ENCODE peak calls at places on chromosomes 1 and 21, in seven cellular contexts. One of them, this sample, is unnamed.

GRCh38 chr1:170568197-170568596 is 36.2 kb downstream of the GORAB start:
- DNase-seq in stomach: no peak
- DNase-seq in ovary: no peak
- DNase-seq in A549: no peak
- DNase-seq in sigmoid colon: no peak
- DNase-seq in GM12878: no peak
- DNase-seq in transverse colon: no peak
- DNase-seq in this sample: no peak

GRCh38 chr1:58597076-58597475 is 20.0 kb upstream of the TACSTD2 start:
- DNase-seq in sigmoid colon: no peak
- DNase-seq in stomach: no peak
- DNase-seq in transverse colon: no peak
- DNase-seq in ovary: no peak
- DNase-seq in GM12878: no peak
- DNase-seq in A549: no peak
- DNase-seq in this sample: no peak

GRCh38 chr1:115466433-115466832 is 128.4 kb upstream of the NGF start:
- DNase-seq in transverse colon: no peak
- DNase-seq in ovary: no peak
- DNase-seq in GM12878: no peak
- DNase-seq in stomach: no peak
- DNase-seq in A549: no peak
- DNase-seq in sigmoid colon: no peak
- DNase-seq in this sample: no peak

GRCh38 chr21:32826317-32827167 is 55.0 kb upstream of the PAXBP1 start:
- DNase-seq in sigmoid colon: no peak
- DNase-seq in transverse colon: peak
- DNase-seq in GM12878: peak
- DNase-seq in ovary: peak
- DNase-seq in stomach: no peak
- DNase-seq in A549: peak
- DNase-seq in this sample: peak

GRCh38 chr1:246447501-246447900 is 59.6 kb downstream of the SMYD3 start:
- DNase-seq in sigmoid colon: no peak
- DNase-seq in transverse colon: no peak
- DNase-seq in stomach: no peak
- DNase-seq in A549: no peak
- DNase-seq in GM12878: no peak
- DNase-seq in ovary: no peak
- DNase-seq in this sample: no peak

GRCh38 chr21:33977721-33978369 is 62.2 kb upstream of the ATP5PO start:
- DNase-seq in ovary: no peak
- DNase-seq in transverse colon: no peak
- DNase-seq in stomach: no peak
- DNase-seq in sigmoid colon: no peak
- DNase-seq in A549: no peak
- DNase-seq in GM12878: no peak
- DNase-seq in this sample: no peak

GRCh38 chr1:175857756-175858155 is 114.4 kb upstream of the TNR start:
- DNase-seq in transverse colon: no peak
- DNase-seq in sigmoid colon: no peak
- DNase-seq in stomach: no peak
- DNase-seq in A549: no peak
- DNase-seq in GM12878: no peak
- DNase-seq in ovary: no peak
- DNase-seq in this sample: no peak

GRCh38 chr1:161198206-161198876 is 513 bp downstream of the ADAMTS4 start:
- DNase-seq in stomach: no peak
- DNase-seq in sigmoid colon: peak
- DNase-seq in transverse colon: no peak
- DNase-seq in GM12878: no peak
- DNase-seq in A549: no peak
- DNase-seq in ovary: peak
- DNase-seq in this sample: no peak

GRCh38 chr1:21626921-21627339 is 42.2 kb downstream of the RAP1GAP start:
- DNase-seq in A549: no peak
- DNase-seq in ovary: no peak
- DNase-seq in transverse colon: no peak
- DNase-seq in stomach: peak
- DNase-seq in sigmoid colon: no peak
- DNase-seq in GM12878: no peak
- DNase-seq in this sample: no peak

GRCh38 chr1:222634180-222635013 is 16.5 kb downstream of the MIA3 start:
- DNase-seq in sigmoid colon: peak
- DNase-seq in transverse colon: peak
- DNase-seq in stomach: peak
- DNase-seq in GM12878: no peak
- DNase-seq in ovary: peak
- DNase-seq in A549: peak
- DNase-seq in this sample: peak

GRCh38 chr1:40630488-40631223 is 34.8 kb downstream of the RIMS3 start:
- DNase-seq in transverse colon: no peak
- DNase-seq in sigmoid colon: no peak
- DNase-seq in GM12878: no peak
- DNase-seq in stomach: peak
- DNase-seq in A549: peak
- DNase-seq in ovary: no peak
- DNase-seq in this sample: no peak

GRCh38 chr1:7410156-7410555 is 360.9 kb upstream of the VAMP3 start:
- DNase-seq in transverse colon: no peak
- DNase-seq in A549: no peak
- DNase-seq in stomach: no peak
- DNase-seq in ovary: peak
- DNase-seq in sigmoid colon: peak
- DNase-seq in GM12878: no peak
- DNase-seq in this sample: no peak

GRCh38 chr1:8663915-8664331 is 153.5 kb downstream of the RERE start:
- DNase-seq in ovary: no peak
- DNase-seq in A549: no peak
- DNase-seq in GM12878: no peak
- DNase-seq in transverse colon: peak
- DNase-seq in stomach: peak
- DNase-seq in sigmoid colon: peak
- DNase-seq in this sample: peak

GRCh38 chr1:43273708-43274107 is 3.9 kb downstream of the TMEM125 start:
- DNase-seq in sigmoid colon: peak
- DNase-seq in transverse colon: no peak
- DNase-seq in ovary: no peak
- DNase-seq in A549: no peak
- DNase-seq in GM12878: no peak
- DNase-seq in stomach: peak
- DNase-seq in this sample: no peak

GRCh38 chr1:83856381-83856780 is 142.6 kb downstream of the TTLL7 start:
- DNase-seq in GM12878: no peak
- DNase-seq in stomach: no peak
- DNase-seq in ovary: no peak
- DNase-seq in A549: no peak
- DNase-seq in sigmoid colon: no peak
- DNase-seq in transverse colon: no peak
- DNase-seq in this sample: no peak

GRCh38 chr1:83857108-83857507 is 141.8 kb downstream of the TTLL7 start:
- DNase-seq in ovary: no peak
- DNase-seq in A549: peak
- DNase-seq in stomach: no peak
- DNase-seq in GM12878: no peak
- DNase-seq in sigmoid colon: no peak
- DNase-seq in transverse colon: no peak
- DNase-seq in this sample: no peak

GRCh38 chr1:83857705-83858104 is 141.2 kb downstream of the TTLL7 start:
- DNase-seq in ovary: no peak
- DNase-seq in transverse colon: no peak
- DNase-seq in GM12878: no peak
- DNase-seq in A549: no peak
- DNase-seq in stomach: no peak
- DNase-seq in sigmoid colon: no peak
- DNase-seq in this sample: no peak

GRCh38 chr1:83860506-83861221 is 138.3 kb downstream of the TTLL7 start:
- DNase-seq in stomach: peak
- DNase-seq in GM12878: no peak
- DNase-seq in ovary: peak
- DNase-seq in transverse colon: peak
- DNase-seq in sigmoid colon: peak
- DNase-seq in A549: peak
- DNase-seq in this sample: peak
- TF ChIP-seq POLR2A in stomach: no peak
- TF ChIP-seq POLR2A in GM12878: no peak
- TF ChIP-seq POLR2A in ovary: no peak
- TF ChIP-seq POLR2A in transverse colon: no peak
- TF ChIP-seq POLR2A in sigmoid colon: no peak
- TF ChIP-seq POLR2A in A549: no peak
- TF ChIP-seq POLR2A in this sample: no peak

GRCh38 chr1:62054188-62054587 is 140.5 kb upstream of the L1TD1 start:
- DNase-seq in GM12878: no peak
- DNase-seq in stomach: no peak
- DNase-seq in transverse colon: no peak
- DNase-seq in sigmoid colon: no peak
- DNase-seq in ovary: no peak
- DNase-seq in A549: no peak
- DNase-seq in this sample: no peak

GRCh38 chr1:62057631-62058290 is 136.9 kb upstream of the L1TD1 start:
- DNase-seq in transverse colon: no peak
- DNase-seq in ovary: no peak
- DNase-seq in A549: no peak
- DNase-seq in GM12878: no peak
- DNase-seq in sigmoid colon: no peak
- DNase-seq in stomach: no peak
- DNase-seq in this sample: no peak

GRCh38 chr1:62062087-62062486 is 132.6 kb upstream of the L1TD1 start:
- DNase-seq in GM12878: no peak
- DNase-seq in transverse colon: no peak
- DNase-seq in stomach: no peak
- DNase-seq in ovary: no peak
- DNase-seq in sigmoid colon: no peak
- DNase-seq in A549: no peak
- DNase-seq in this sample: no peak

GRCh38 chr1:62057230-62057629 is 137.4 kb upstream of the L1TD1 start:
- DNase-seq in GM12878: no peak
- DNase-seq in ovary: no peak
- DNase-seq in stomach: no peak
- DNase-seq in transverse colon: no peak
- DNase-seq in A549: no peak
- DNase-seq in sigmoid colon: no peak
- DNase-seq in this sample: no peak

GRCh38 chr1:62058951-62059350 is 135.7 kb upstream of the L1TD1 start:
- DNase-seq in A549: no peak
- DNase-seq in stomach: no peak
- DNase-seq in sigmoid colon: no peak
- DNase-seq in ovary: no peak
- DNase-seq in GM12878: no peak
- DNase-seq in transverse colon: no peak
- DNase-seq in this sample: no peak
- H3K27ac ChIP-seq in A549: no peak
- H3K27ac ChIP-seq in stomach: no peak
- H3K27ac ChIP-seq in sigmoid colon: no peak
- H3K27ac ChIP-seq in ovary: no peak
- H3K27ac ChIP-seq in GM12878: no peak
- H3K27ac ChIP-seq in transverse colon: no peak
- H3K27ac ChIP-seq in this sample: no peak

DNA sequence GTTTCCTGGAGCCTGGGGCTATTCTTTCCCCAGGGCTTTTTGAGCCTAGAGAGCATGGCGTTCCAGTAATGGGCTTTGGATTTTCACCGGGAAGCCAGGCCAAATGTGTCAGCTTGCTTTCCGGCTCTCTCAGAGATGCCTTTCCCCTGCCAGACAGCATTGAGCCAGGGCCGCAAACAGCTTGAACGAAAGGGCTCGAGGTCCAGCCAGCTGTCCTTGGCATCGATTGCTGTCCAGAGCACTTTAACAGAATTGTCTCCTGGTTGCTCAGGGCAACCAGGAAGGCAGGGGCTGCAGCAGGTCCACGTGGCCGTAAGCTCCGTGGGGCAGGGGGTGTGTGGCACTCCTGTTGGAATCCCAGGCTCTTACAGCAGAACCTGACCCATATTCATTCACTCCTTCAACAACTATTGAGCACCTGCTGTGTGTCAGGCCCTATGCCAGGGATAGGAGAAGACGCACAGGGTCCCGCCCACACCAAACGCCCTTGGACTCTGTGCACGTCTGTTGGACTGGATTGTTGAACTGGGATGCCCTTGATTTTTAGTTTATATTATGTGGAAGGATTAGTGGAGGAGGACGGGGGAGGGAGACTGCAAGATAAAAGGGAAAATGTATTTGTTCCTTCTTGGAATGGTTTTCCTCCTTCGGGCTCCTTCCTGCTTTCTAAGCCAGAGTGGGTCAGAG is 38.8 kb upstream of the EFHD2 start:
- DNase-seq in A549: no peak
- DNase-seq in sigmoid colon: peak
- DNase-seq in GM12878: no peak
- DNase-seq in stomach: peak
- DNase-seq in transverse colon: peak
- DNase-seq in ovary: peak
- DNase-seq in this sample: no peak
- TF ChIP-seq EP300 in A549: no peak
- TF ChIP-seq EP300 in sigmoid colon: peak
- TF ChIP-seq EP300 in GM12878: no peak
- TF ChIP-seq EP300 in stomach: no peak
- TF ChIP-seq EP300 in transverse colon: no peak
- TF ChIP-seq EP300 in ovary: no peak
- TF ChIP-seq EP300 in this sample: no peak

DNA sequence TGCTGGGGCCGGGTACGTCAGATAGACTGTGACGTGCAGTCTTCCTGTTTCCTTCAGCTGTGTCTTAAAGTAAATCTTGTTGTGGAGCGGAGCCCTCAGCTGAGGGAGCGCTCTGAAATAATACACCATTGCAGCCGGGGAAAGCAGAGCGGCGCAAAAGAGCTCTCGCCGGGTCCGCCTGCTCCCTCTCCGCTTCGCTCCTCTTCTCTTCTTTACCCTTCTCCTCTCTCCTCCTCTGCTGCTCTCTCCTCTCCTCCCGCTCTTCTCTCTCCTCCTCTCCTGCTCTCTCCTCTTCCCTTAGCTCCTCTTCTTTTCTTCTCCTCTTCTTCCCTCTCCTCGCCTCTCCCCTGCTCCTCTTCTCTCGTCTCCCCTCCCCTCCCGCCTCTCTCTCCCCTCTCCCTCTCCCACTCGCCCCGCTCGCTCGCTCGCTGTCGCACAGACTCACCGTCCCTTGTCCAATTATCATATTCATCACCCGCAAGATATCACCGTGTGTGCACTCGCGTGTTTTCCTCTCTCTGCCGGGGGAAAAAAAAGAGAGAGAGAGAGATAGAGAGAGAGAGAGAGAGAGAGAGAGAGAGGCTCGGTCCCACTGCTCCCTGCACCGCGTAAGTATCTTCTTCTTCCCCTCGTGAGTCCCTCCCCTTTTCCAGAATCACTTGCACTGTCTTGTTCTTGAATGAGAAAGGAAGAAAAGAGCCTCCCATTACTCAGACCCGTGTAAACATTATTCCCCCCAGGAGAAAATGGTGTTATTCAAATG is at the start of gene PROX1:
- DNase-seq in stomach: peak
- DNase-seq in GM12878: no peak
- DNase-seq in sigmoid colon: peak
- DNase-seq in ovary: peak
- DNase-seq in A549: peak
- DNase-seq in transverse colon: peak
- DNase-seq in this sample: peak
- TF ChIP-seq POLR2A in stomach: no peak
- TF ChIP-seq POLR2A in GM12878: no peak
- TF ChIP-seq POLR2A in sigmoid colon: peak
- TF ChIP-seq POLR2A in ovary: peak
- TF ChIP-seq POLR2A in A549: no peak
- TF ChIP-seq POLR2A in transverse colon: peak
- TF ChIP-seq POLR2A in this sample: no peak

This sample was measured in tibial nerve.